ENCODE peak calls at places on chromosomes 4 and X, in nine cellular contexts. One of them, this sample, is unnamed.

GRCh38 chr4:83851261-83852084 is 315.6 kb downstream of the GPAT3 start:
- DNase-seq in glutamatergic neuron: no peak
- DNase-seq in left kidney: no peak
- DNase-seq in HS-5: no peak
- DNase-seq in NT2/D1: peak
- DNase-seq in MG63: peak
- DNase-seq in stimulated activated CD8-positive, alpha-beta memory T cell treated with anti-CD3 and anti-CD28 coated beads, Interleukin-15, amount 100 ng/mL, for 24 hours: no peak
- DNase-seq in NCI-H2081: no peak
- DNase-seq in lung microvascular endothelial cell: no peak
- DNase-seq in this sample: no peak

GRCh38 chrX:82412851-82413250 is 1095.2 kb upstream of the POU3F4 start:
- DNase-seq in glutamatergic neuron: no peak
- DNase-seq in left kidney: no peak
- DNase-seq in HS-5: no peak
- DNase-seq in NT2/D1: peak
- DNase-seq in MG63: no peak
- DNase-seq in stimulated activated CD8-positive, alpha-beta memory T cell treated with anti-CD3 and anti-CD28 coated beads, Interleukin-15, amount 100 ng/mL, for 24 hours: no peak
- DNase-seq in NCI-H2081: no peak
- DNase-seq in lung microvascular endothelial cell: no peak
- DNase-seq in this sample: no peak

GRCh38 chr4:127224556-127224955 is 408.2 kb upstream of the INTU start:
- DNase-seq in glutamatergic neuron: no peak
- DNase-seq in left kidney: no peak
- DNase-seq in HS-5: no peak
- DNase-seq in NT2/D1: no peak
- DNase-seq in MG63: no peak
- DNase-seq in stimulated activated CD8-positive, alpha-beta memory T cell treated with anti-CD3 and anti-CD28 coated beads, Interleukin-15, amount 100 ng/mL, for 24 hours: no peak
- DNase-seq in NCI-H2081: no peak
- DNase-seq in lung microvascular endothelial cell: no peak
- DNase-seq in this sample: no peak

GRCh38 chr4:80407246-80407645 is 71.7 kb downstream of the CFAP299 start:
- DNase-seq in glutamatergic neuron: no peak
- DNase-seq in left kidney: no peak
- DNase-seq in HS-5: peak
- DNase-seq in NT2/D1: no peak
- DNase-seq in MG63: peak
- DNase-seq in stimulated activated CD8-positive, alpha-beta memory T cell treated with anti-CD3 and anti-CD28 coated beads, Interleukin-15, amount 100 ng/mL, for 24 hours: no peak
- DNase-seq in NCI-H2081: no peak
- DNase-seq in lung microvascular endothelial cell: no peak
- DNase-seq in this sample: no peak

GRCh38 chr4:168656055-168656660 is 159.3 kb downstream of the PALLD start:
- DNase-seq in glutamatergic neuron: no peak
- DNase-seq in left kidney: no peak
- DNase-seq in HS-5: peak
- DNase-seq in NT2/D1: no peak
- DNase-seq in MG63: no peak
- DNase-seq in stimulated activated CD8-positive, alpha-beta memory T cell treated with anti-CD3 and anti-CD28 coated beads, Interleukin-15, amount 100 ng/mL, for 24 hours: no peak
- DNase-seq in NCI-H2081: peak
- DNase-seq in lung microvascular endothelial cell: peak
- DNase-seq in this sample: peak

GRCh38 chr4:47122592-47123291 is 91.4 kb downstream of the GABRB1 start:
- DNase-seq in glutamatergic neuron: peak
- DNase-seq in left kidney: peak
- DNase-seq in HS-5: peak
- DNase-seq in NT2/D1: peak
- DNase-seq in MG63: peak
- DNase-seq in stimulated activated CD8-positive, alpha-beta memory T cell treated with anti-CD3 and anti-CD28 coated beads, Interleukin-15, amount 100 ng/mL, for 24 hours: no peak
- DNase-seq in NCI-H2081: peak
- DNase-seq in lung microvascular endothelial cell: peak
- DNase-seq in this sample: peak

GRCh38 chr4:168736831-168737230 is 240.0 kb downstream of the PALLD start:
- DNase-seq in glutamatergic neuron: no peak
- DNase-seq in left kidney: no peak
- DNase-seq in HS-5: no peak
- DNase-seq in NT2/D1: no peak
- DNase-seq in MG63: no peak
- DNase-seq in stimulated activated CD8-positive, alpha-beta memory T cell treated with anti-CD3 and anti-CD28 coated beads, Interleukin-15, amount 100 ng/mL, for 24 hours: no peak
- DNase-seq in NCI-H2081: no peak
- DNase-seq in lung microvascular endothelial cell: no peak
- DNase-seq in this sample: no peak

GRCh38 chrX:100658936-100659335 is 14.9 kb downstream of the SRPX2 start:
- DNase-seq in glutamatergic neuron: no peak
- DNase-seq in left kidney: no peak
- DNase-seq in HS-5: no peak
- DNase-seq in NT2/D1: no peak
- DNase-seq in MG63: no peak
- DNase-seq in stimulated activated CD8-positive, alpha-beta memory T cell treated with anti-CD3 and anti-CD28 coated beads, Interleukin-15, amount 100 ng/mL, for 24 hours: no peak
- DNase-seq in NCI-H2081: no peak
- DNase-seq in lung microvascular endothelial cell: peak
- DNase-seq in this sample: peak

GRCh38 chr4:172826346-172826745 is 342.3 kb upstream of the GALNT7 start:
- DNase-seq in glutamatergic neuron: no peak
- DNase-seq in left kidney: no peak
- DNase-seq in HS-5: no peak
- DNase-seq in NT2/D1: no peak
- DNase-seq in MG63: no peak
- DNase-seq in stimulated activated CD8-positive, alpha-beta memory T cell treated with anti-CD3 and anti-CD28 coated beads, Interleukin-15, amount 100 ng/mL, for 24 hours: no peak
- DNase-seq in NCI-H2081: no peak
- DNase-seq in lung microvascular endothelial cell: no peak
- DNase-seq in this sample: no peak

GRCh38 chr4:26819478-26819877 is 41.2 kb upstream of the STIM2 start:
- DNase-seq in glutamatergic neuron: no peak
- DNase-seq in left kidney: no peak
- DNase-seq in HS-5: no peak
- DNase-seq in NT2/D1: no peak
- DNase-seq in MG63: no peak
- DNase-seq in stimulated activated CD8-positive, alpha-beta memory T cell treated with anti-CD3 and anti-CD28 coated beads, Interleukin-15, amount 100 ng/mL, for 24 hours: no peak
- DNase-seq in NCI-H2081: no peak
- DNase-seq in lung microvascular endothelial cell: no peak
- DNase-seq in this sample: peak

This sample was measured in NCI-H69.